ENCODE peak calls at places on chromosomes 2 and 18, in ten cellular contexts. One of them, this sample, is unnamed.

GRCh38 chr2:118835739-118836410 is 11.6 kb downstream of the EN1 start:
- DNase-seq in fibroblast of gingiva: no peak
- DNase-seq in activated T-cell treated with anti-CD3 and anti-CD28 coated beads for 1 hour: no peak
- DNase-seq in stimulated activated CD8-positive, alpha-beta memory T cell treated with anti-CD3 and anti-CD28 coated beads, Interleukin-15, amount 100 ng/mL, for 24 hours: no peak
- DNase-seq in NCI-H146: no peak
- DNase-seq in NCI-H345: no peak
- DNase-seq in fibroblast of pulmonary artery: no peak
- DNase-seq in stimulated activated CD4-positive, alpha-beta T cell treated with anti-CD3 and anti-CD28 coated beads, Interleukin-4, amount 100 ng/mL, for 24 hours: no peak
- DNase-seq in Right ventricle myocardium superior: no peak
- DNase-seq in NB4: no peak
- DNase-seq in this sample: no peak

GRCh38 chr2:85804026-85804425 is 50.2 kb downstream of the ATOH8 start:
- DNase-seq in fibroblast of gingiva: no peak
- DNase-seq in stimulated activated CD8-positive, alpha-beta memory T cell treated with anti-CD3 and anti-CD28 coated beads, Interleukin-15, amount 100 ng/mL, for 24 hours: no peak
- DNase-seq in Right ventricle myocardium superior: no peak
- DNase-seq in NCI-H345: no peak
- DNase-seq in stimulated activated CD4-positive, alpha-beta T cell treated with anti-CD3 and anti-CD28 coated beads, Interleukin-4, amount 100 ng/mL, for 24 hours: no peak
- DNase-seq in NCI-H146: no peak
- DNase-seq in activated T-cell treated with anti-CD3 and anti-CD28 coated beads for 1 hour: no peak
- DNase-seq in fibroblast of pulmonary artery: no peak
- DNase-seq in NB4: no peak
- DNase-seq in this sample: no peak

GRCh38 chr2:235199128-235199527 is 247.3 kb downstream of the SH3BP4 start:
- DNase-seq in fibroblast of gingiva: no peak
- DNase-seq in NB4: no peak
- DNase-seq in NCI-H146: no peak
- DNase-seq in stimulated activated CD4-positive, alpha-beta T cell treated with anti-CD3 and anti-CD28 coated beads, Interleukin-4, amount 100 ng/mL, for 24 hours: no peak
- DNase-seq in stimulated activated CD8-positive, alpha-beta memory T cell treated with anti-CD3 and anti-CD28 coated beads, Interleukin-15, amount 100 ng/mL, for 24 hours: no peak
- DNase-seq in Right ventricle myocardium superior: no peak
- DNase-seq in fibroblast of pulmonary artery: no peak
- DNase-seq in NCI-H345: no peak
- DNase-seq in activated T-cell treated with anti-CD3 and anti-CD28 coated beads for 1 hour: no peak
- DNase-seq in this sample: no peak

GRCh38 chr2:5538717-5539116 is 153.5 kb upstream of the SOX11 start:
- DNase-seq in NCI-H146: no peak
- DNase-seq in fibroblast of gingiva: no peak
- DNase-seq in activated T-cell treated with anti-CD3 and anti-CD28 coated beads for 1 hour: no peak
- DNase-seq in stimulated activated CD4-positive, alpha-beta T cell treated with anti-CD3 and anti-CD28 coated beads, Interleukin-4, amount 100 ng/mL, for 24 hours: no peak
- DNase-seq in NCI-H345: no peak
- DNase-seq in fibroblast of pulmonary artery: no peak
- DNase-seq in Right ventricle myocardium superior: no peak
- DNase-seq in NB4: no peak
- DNase-seq in stimulated activated CD8-positive, alpha-beta memory T cell treated with anti-CD3 and anti-CD28 coated beads, Interleukin-15, amount 100 ng/mL, for 24 hours: no peak
- DNase-seq in this sample: no peak

GRCh38 chr2:45083175-45083574 is 73.9 kb upstream of the SIX2 start:
- DNase-seq in Right ventricle myocardium superior: no peak
- DNase-seq in stimulated activated CD8-positive, alpha-beta memory T cell treated with anti-CD3 and anti-CD28 coated beads, Interleukin-15, amount 100 ng/mL, for 24 hours: no peak
- DNase-seq in activated T-cell treated with anti-CD3 and anti-CD28 coated beads for 1 hour: no peak
- DNase-seq in NCI-H345: no peak
- DNase-seq in NCI-H146: peak
- DNase-seq in fibroblast of gingiva: no peak
- DNase-seq in fibroblast of pulmonary artery: no peak
- DNase-seq in stimulated activated CD4-positive, alpha-beta T cell treated with anti-CD3 and anti-CD28 coated beads, Interleukin-4, amount 100 ng/mL, for 24 hours: no peak
- DNase-seq in NB4: peak
- DNase-seq in this sample: peak

GRCh38 chr18:14969507-14969906 is 221.5 kb downstream of the ANKRD30B start:
- DNase-seq in stimulated activated CD8-positive, alpha-beta memory T cell treated with anti-CD3 and anti-CD28 coated beads, Interleukin-15, amount 100 ng/mL, for 24 hours: no peak
- DNase-seq in NCI-H345: no peak
- DNase-seq in fibroblast of gingiva: no peak
- DNase-seq in Right ventricle myocardium superior: no peak
- DNase-seq in NCI-H146: no peak
- DNase-seq in activated T-cell treated with anti-CD3 and anti-CD28 coated beads for 1 hour: no peak
- DNase-seq in fibroblast of pulmonary artery: no peak
- DNase-seq in stimulated activated CD4-positive, alpha-beta T cell treated with anti-CD3 and anti-CD28 coated beads, Interleukin-4, amount 100 ng/mL, for 24 hours: no peak
- DNase-seq in NB4: no peak
- DNase-seq in this sample: no peak

GRCh38 chr18:59070181-59070912 is 69.3 kb upstream of the SEC11C start:
- DNase-seq in stimulated activated CD8-positive, alpha-beta memory T cell treated with anti-CD3 and anti-CD28 coated beads, Interleukin-15, amount 100 ng/mL, for 24 hours: peak
- DNase-seq in activated T-cell treated with anti-CD3 and anti-CD28 coated beads for 1 hour: peak
- DNase-seq in stimulated activated CD4-positive, alpha-beta T cell treated with anti-CD3 and anti-CD28 coated beads, Interleukin-4, amount 100 ng/mL, for 24 hours: peak
- DNase-seq in fibroblast of gingiva: peak
- DNase-seq in NCI-H146: peak
- DNase-seq in NB4: peak
- DNase-seq in NCI-H345: no peak
- DNase-seq in Right ventricle myocardium superior: peak
- DNase-seq in fibroblast of pulmonary artery: peak
- DNase-seq in this sample: peak

GRCh38 chr18:48345596-48345995 is 63.6 kb downstream of the ZBTB7C start:
- DNase-seq in stimulated activated CD4-positive, alpha-beta T cell treated with anti-CD3 and anti-CD28 coated beads, Interleukin-4, amount 100 ng/mL, for 24 hours: no peak
- DNase-seq in NB4: peak
- DNase-seq in Right ventricle myocardium superior: peak
- DNase-seq in NCI-H345: no peak
- DNase-seq in stimulated activated CD8-positive, alpha-beta memory T cell treated with anti-CD3 and anti-CD28 coated beads, Interleukin-15, amount 100 ng/mL, for 24 hours: no peak
- DNase-seq in activated T-cell treated with anti-CD3 and anti-CD28 coated beads for 1 hour: no peak
- DNase-seq in fibroblast of gingiva: no peak
- DNase-seq in fibroblast of pulmonary artery: peak
- DNase-seq in NCI-H146: peak
- DNase-seq in this sample: peak

GRCh38 chr2:25349397-25349796 is 7.7 kb upstream of the DNMT3A start:
- DNase-seq in fibroblast of gingiva: peak
- DNase-seq in stimulated activated CD4-positive, alpha-beta T cell treated with anti-CD3 and anti-CD28 coated beads, Interleukin-4, amount 100 ng/mL, for 24 hours: no peak
- DNase-seq in NCI-H146: no peak
- DNase-seq in fibroblast of pulmonary artery: peak
- DNase-seq in stimulated activated CD8-positive, alpha-beta memory T cell treated with anti-CD3 and anti-CD28 coated beads, Interleukin-15, amount 100 ng/mL, for 24 hours: no peak
- DNase-seq in activated T-cell treated with anti-CD3 and anti-CD28 coated beads for 1 hour: no peak
- DNase-seq in NB4: no peak
- DNase-seq in NCI-H345: no peak
- DNase-seq in Right ventricle myocardium superior: no peak
- DNase-seq in this sample: no peak

GRCh38 chr2:222483513-222484039 is 59.2 kb downstream of the SGPP2 start:
- DNase-seq in NB4: peak
- DNase-seq in NCI-H345: peak
- DNase-seq in fibroblast of pulmonary artery: no peak
- DNase-seq in NCI-H146: no peak
- DNase-seq in stimulated activated CD4-positive, alpha-beta T cell treated with anti-CD3 and anti-CD28 coated beads, Interleukin-4, amount 100 ng/mL, for 24 hours: no peak
- DNase-seq in stimulated activated CD8-positive, alpha-beta memory T cell treated with anti-CD3 and anti-CD28 coated beads, Interleukin-15, amount 100 ng/mL, for 24 hours: no peak
- DNase-seq in Right ventricle myocardium superior: peak
- DNase-seq in activated T-cell treated with anti-CD3 and anti-CD28 coated beads for 1 hour: no peak
- DNase-seq in fibroblast of gingiva: no peak
- DNase-seq in this sample: peak

GRCh38 chr2:217790681-217791392 is 212.0 kb downstream of the TNS1 start:
- DNase-seq in Right ventricle myocardium superior: no peak
- DNase-seq in activated T-cell treated with anti-CD3 and anti-CD28 coated beads for 1 hour: no peak
- DNase-seq in stimulated activated CD8-positive, alpha-beta memory T cell treated with anti-CD3 and anti-CD28 coated beads, Interleukin-15, amount 100 ng/mL, for 24 hours: no peak
- DNase-seq in NCI-H345: no peak
- DNase-seq in fibroblast of gingiva: no peak
- DNase-seq in NB4: no peak
- DNase-seq in stimulated activated CD4-positive, alpha-beta T cell treated with anti-CD3 and anti-CD28 coated beads, Interleukin-4, amount 100 ng/mL, for 24 hours: no peak
- DNase-seq in fibroblast of pulmonary artery: peak
- DNase-seq in NCI-H146: no peak
- DNase-seq in this sample: no peak

GRCh38 chr18:70417847-70418246 is 129.0 kb downstream of the SOCS6 start:
- DNase-seq in NCI-H146: peak
- DNase-seq in NCI-H345: peak
- DNase-seq in fibroblast of pulmonary artery: no peak
- DNase-seq in activated T-cell treated with anti-CD3 and anti-CD28 coated beads for 1 hour: no peak
- DNase-seq in Right ventricle myocardium superior: no peak
- DNase-seq in stimulated activated CD4-positive, alpha-beta T cell treated with anti-CD3 and anti-CD28 coated beads, Interleukin-4, amount 100 ng/mL, for 24 hours: no peak
- DNase-seq in NB4: no peak
- DNase-seq in fibroblast of gingiva: no peak
- DNase-seq in stimulated activated CD8-positive, alpha-beta memory T cell treated with anti-CD3 and anti-CD28 coated beads, Interleukin-15, amount 100 ng/mL, for 24 hours: no peak
- DNase-seq in this sample: no peak

GRCh38 chr2:48826986-48827385 is 71.5 kb upstream of the LHCGR start:
- DNase-seq in Right ventricle myocardium superior: no peak
- DNase-seq in stimulated activated CD8-positive, alpha-beta memory T cell treated with anti-CD3 and anti-CD28 coated beads, Interleukin-15, amount 100 ng/mL, for 24 hours: no peak
- DNase-seq in fibroblast of pulmonary artery: no peak
- DNase-seq in NCI-H345: no peak
- DNase-seq in NCI-H146: no peak
- DNase-seq in fibroblast of gingiva: no peak
- DNase-seq in activated T-cell treated with anti-CD3 and anti-CD28 coated beads for 1 hour: no peak
- DNase-seq in NB4: no peak
- DNase-seq in stimulated activated CD4-positive, alpha-beta T cell treated with anti-CD3 and anti-CD28 coated beads, Interleukin-4, amount 100 ng/mL, for 24 hours: no peak
- DNase-seq in this sample: no peak

GRCh38 chr2:105773568-105773967 is 28.9 kb downstream of the NCK2 start:
- DNase-seq in fibroblast of pulmonary artery: no peak
- DNase-seq in activated T-cell treated with anti-CD3 and anti-CD28 coated beads for 1 hour: no peak
- DNase-seq in Right ventricle myocardium superior: no peak
- DNase-seq in NCI-H345: peak
- DNase-seq in fibroblast of gingiva: no peak
- DNase-seq in NCI-H146: no peak
- DNase-seq in stimulated activated CD8-positive, alpha-beta memory T cell treated with anti-CD3 and anti-CD28 coated beads, Interleukin-15, amount 100 ng/mL, for 24 hours: no peak
- DNase-seq in stimulated activated CD4-positive, alpha-beta T cell treated with anti-CD3 and anti-CD28 coated beads, Interleukin-4, amount 100 ng/mL, for 24 hours: no peak
- DNase-seq in NB4: no peak
- DNase-seq in this sample: peak

GRCh38 chr2:73043978-73044832 is 27.3 kb downstream of the SFXN5 start:
- DNase-seq in Right ventricle myocardium superior: no peak
- DNase-seq in stimulated activated CD4-positive, alpha-beta T cell treated with anti-CD3 and anti-CD28 coated beads, Interleukin-4, amount 100 ng/mL, for 24 hours: no peak
- DNase-seq in fibroblast of pulmonary artery: no peak
- DNase-seq in activated T-cell treated with anti-CD3 and anti-CD28 coated beads for 1 hour: no peak
- DNase-seq in stimulated activated CD8-positive, alpha-beta memory T cell treated with anti-CD3 and anti-CD28 coated beads, Interleukin-15, amount 100 ng/mL, for 24 hours: no peak
- DNase-seq in fibroblast of gingiva: no peak
- DNase-seq in NCI-H146: no peak
- DNase-seq in NCI-H345: peak
- DNase-seq in NB4: peak
- DNase-seq in this sample: peak

GRCh38 chr2:41764919-41765318 is 282.9 kb upstream of the PKDCC start:
- DNase-seq in NCI-H345: peak
- DNase-seq in activated T-cell treated with anti-CD3 and anti-CD28 coated beads for 1 hour: no peak
- DNase-seq in Right ventricle myocardium superior: no peak
- DNase-seq in fibroblast of gingiva: no peak
- DNase-seq in stimulated activated CD8-positive, alpha-beta memory T cell treated with anti-CD3 and anti-CD28 coated beads, Interleukin-15, amount 100 ng/mL, for 24 hours: no peak
- DNase-seq in fibroblast of pulmonary artery: no peak
- DNase-seq in stimulated activated CD4-positive, alpha-beta T cell treated with anti-CD3 and anti-CD28 coated beads, Interleukin-4, amount 100 ng/mL, for 24 hours: no peak
- DNase-seq in NB4: no peak
- DNase-seq in NCI-H146: peak
- DNase-seq in this sample: peak

GRCh38 chr2:236631361-236632291 is 62.0 kb downstream of the ACKR3 start:
- DNase-seq in NB4: no peak
- DNase-seq in activated T-cell treated with anti-CD3 and anti-CD28 coated beads for 1 hour: no peak
- DNase-seq in NCI-H345: no peak
- DNase-seq in stimulated activated CD4-positive, alpha-beta T cell treated with anti-CD3 and anti-CD28 coated beads, Interleukin-4, amount 100 ng/mL, for 24 hours: no peak
- DNase-seq in fibroblast of pulmonary artery: no peak
- DNase-seq in NCI-H146: no peak
- DNase-seq in stimulated activated CD8-positive, alpha-beta memory T cell treated with anti-CD3 and anti-CD28 coated beads, Interleukin-15, amount 100 ng/mL, for 24 hours: no peak
- DNase-seq in fibroblast of gingiva: no peak
- DNase-seq in Right ventricle myocardium superior: no peak
- DNase-seq in this sample: no peak